ENCODE peak calls at places on chromosomes 7 and 10, in six cellular contexts. F is neuronal stem cell, V is H1, C is H9, M is IMR-90, U is mesenchymal stem cell. B is an unnamed sample.

GRCh38 chr10:97459111-97459510 is 13.1 kb downstream of the ZDHHC16 start:
- DNase-seq in V (no peak), U (no peak), F (no peak), M (no peak), C (no peak), B (no peak)

GRCh38 chr10:91603931-91604331 is 28.9 kb downstream of the PPP1R3C start:
- DNase-seq in U (no peak), C (no peak), V (no peak), F (no peak), M (no peak), B (no peak)

GRCh38 chr10:958856-959255 is 27.4 kb upstream of the LARP4B start:
- DNase-seq in F (no peak), M (no peak), U (no peak), C (no peak), V (no peak), B (no peak)

GRCh38 chr10:11715815-11716494 is 26.2 kb upstream of the ECHDC3 start:
- DNase-seq in U (no peak), C (no peak), M (no peak), V (no peak), F (no peak), B (no peak)

GRCh38 chr7:124784879-124785818 is 19.6 kb upstream of the GPR37 start:
- DNase-seq in U (peak; percentile 71), M (peak; percentile 73), C (peak; percentile 73), V (peak; percentile 39), F (peak; percentile 56), B (peak; percentile 82)

GRCh38 chr7:154886591-154886990 is 116.3 kb downstream of the PAXIP1 start:
- DNase-seq in V (no peak), C (no peak), F (no peak), M (no peak), U (no peak), B (no peak)

GRCh38 chr10:63376560-63377304 is 89.0 kb downstream of the JMJD1C start:
- DNase-seq in F (no peak), M (peak; percentile 60), V (no peak), C (no peak), U (peak; percentile 72), B (no peak)

GRCh38 chr10:43685744-43686143 is 37.1 kb upstream of the ZNF32 start:
- DNase-seq in C (no peak), M (no peak), U (no peak), V (no peak), F (no peak), B (no peak)

GRCh38 chr7:102019461-102019860 is 202.0 kb downstream of the CUX1 start:
- DNase-seq in C (no peak), U (no peak), F (no peak), V (no peak), M (no peak), B (no peak)

GRCh38 chr7:79876769-79877362 is 257.8 kb upstream of the GNAI1 start:
- DNase-seq in C (no peak), V (no peak), F (no peak), M (peak; percentile 99), U (peak; percentile 95), B (no peak)

GRCh38 chr7:142298009-142298408 is 40.2 kb upstream of the PRSS58 start:
- DNase-seq in C (peak; percentile 76), F (no peak), V (peak; percentile 31), M (no peak), U (no peak), B (peak; percentile 92)

GRCh38 chr10:120917521-120918250 is 66.5 kb downstream of the WDR11 start:
- DNase-seq in U (no peak), C (no peak), M (no peak), V (no peak), F (no peak), B (no peak)

GRCh38 chr10:77131214-77131613 is 506.4 kb downstream of the KCNMA1 start:
- DNase-seq in M (peak; percentile 82), U (peak; percentile 26), V (no peak), F (no peak), C (no peak), B (no peak)

GRCh38 chr7:22669692-22670421 is 57.1 kb upstream of the IL6 start:
- DNase-seq in C (peak; percentile 41), V (no peak), M (no peak), F (no peak), U (no peak), B (peak; percentile 63)

GRCh38 chr7:44099669-44100068 is 4.5 kb upstream of the AEBP1 start:
- DNase-seq in U (no peak), V (no peak), F (no peak), M (no peak), C (no peak), B (no peak)

GRCh38 chr10:33365871-33366411 is 31.5 kb upstream of the NRP1 start:
- DNase-seq in F (no peak), V (no peak), U (peak; percentile 77), C (no peak), M (peak; percentile 98), B (no peak)

GRCh38 chr7:158356454-158356853 is 231.2 kb downstream of the PTPRN2 start:
- DNase-seq in F (no peak), U (no peak), V (no peak), M (no peak), C (no peak), B (no peak)

GRCh38 chr10:49296826-49297225 is 2.1 kb upstream of the C10orf71 start:
- DNase-seq in C (no peak), V (no peak), M (no peak), U (no peak), F (no peak), B (peak; percentile 53)

GRCh38 chr10:118867768-118868167 is 113.0 kb upstream of the CACUL1 start:
- DNase-seq in V (no peak), C (no peak), F (no peak), M (no peak), U (no peak), B (no peak)

GRCh38 chr10:12358863-12359647 is 9.7 kb downstream of the CAMK1D start:
- DNase-seq in F (no peak), U (no peak), V (no peak), M (no peak), C (no peak), B (no peak)

GRCh38 chr7:101125989-101126650 is 784 bp upstream of the SERPINE1 start:
- DNase-seq in F (no peak), M (peak; percentile 75), V (no peak), U (no peak), C (no peak), B (no peak)

GRCh38 chr7:74272305-74273038 is 16.7 kb upstream of the CLIP2 start:
- DNase-seq in C (peak; percentile 72), M (peak; percentile 97), F (no peak), V (no peak), U (peak; percentile 99), B (peak; percentile 91)

GRCh38 chr10:28545967-28546644 is 13.2 kb downstream of the WAC start:
- DNase-seq in C (no peak), M (no peak), V (no peak), F (no peak), U (no peak), B (no peak)

GRCh38 chr10:50275650-50276235 is 24.4 kb upstream of the ASAH2 start:
- DNase-seq in C (peak; percentile 60), U (peak; percentile 10), F (peak; percentile 14), V (no peak), M (peak; percentile 7), B (peak; percentile 37)

GRCh38 chr7:84236398-84236797 is 41.8 kb upstream of the SEMA3A start:
- DNase-seq in C (no peak), U (peak; percentile 70), V (no peak), M (peak; percentile 82), F (no peak), B (no peak)

GRCh38 chr10:99276848-99277486 is 41.3 kb upstream of the HPSE2 start:
- DNase-seq in U (peak; percentile 20), C (no peak), F (peak; percentile 32), M (peak; percentile 2), V (no peak), B (peak; percentile 25)

GRCh38 chr10:116352125-116352524 is 27.9 kb downstream of the CCDC172 start:
- DNase-seq in C (no peak), F (no peak), U (no peak), M (no peak), V (no peak), B (no peak)

GRCh38 chr7:3722396-3722846 is 421.4 kb downstream of the SDK1 start:
- DNase-seq in M (peak; percentile 2), V (peak; percentile 78), C (peak; percentile 93), U (peak; percentile 51), F (peak; percentile 45), B (peak; percentile 95)

GRCh38 chr7:92404170-92404614 is 43.1 kb upstream of the GATAD1 start:
- DNase-seq in M (no peak), V (no peak), F (no peak), U (no peak), C (no peak), B (peak; percentile 61)

GRCh38 chr10:50382576-50383023 is 131.3 kb upstream of the ASAH2 start:
- DNase-seq in U (no peak), F (no peak), C (no peak), M (no peak), V (no peak), B (no peak)

GRCh38 chr10:123634221-123634620 is 31.9 kb upstream of the GPR26 start:
- DNase-seq in U (no peak), F (no peak), V (no peak), M (no peak), C (no peak), B (no peak)
- H2BK15ac ChIP-seq in U (no peak overlapping the region), F (no peak overlapping the region), V (no peak overlapping the region), M (no peak overlapping the region), C (no peak overlapping the region), B (no peak overlapping the region)

GRCh38 chr10:61263561-61263960 is 189.6 kb downstream of the TMEM26 start:
- DNase-seq in M (no peak), C (no peak), V (no peak), F (no peak), U (no peak), B (no peak)
- H2BK15ac ChIP-seq in M (peak overlapping the region; percentile 48), C (no peak overlapping the region), V (no peak overlapping the region), F (no peak overlapping the region), U (no peak overlapping the region), B (no peak overlapping the region)

DNA sequence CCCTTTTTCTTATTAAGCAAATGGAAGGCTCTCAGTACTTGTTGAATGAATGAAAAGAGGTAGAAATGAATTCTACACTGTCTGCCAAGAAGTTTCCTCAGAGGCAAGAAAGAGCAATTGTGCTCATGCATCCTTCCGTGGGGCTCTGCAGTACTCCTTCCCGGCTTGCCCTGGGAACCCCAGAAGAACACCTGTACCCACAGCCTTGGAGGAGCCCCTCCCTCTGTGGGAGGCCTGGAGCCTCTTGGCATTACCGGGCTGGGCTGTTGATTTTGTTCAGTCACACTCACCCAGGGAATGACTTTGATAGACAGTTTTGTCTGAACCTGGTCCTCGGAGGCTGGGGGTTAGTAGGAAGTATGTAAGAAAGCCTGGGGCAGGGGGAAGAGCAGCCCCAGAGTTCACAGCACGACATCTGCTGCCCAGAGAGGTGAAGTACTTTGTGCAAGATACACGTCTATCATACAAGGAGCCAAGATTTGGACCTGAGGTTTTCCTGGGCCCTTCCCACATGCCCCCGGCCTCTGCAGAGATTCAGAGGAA is 134.8 kb upstream of the GDF10 start:
- DNase-seq in C (no peak), U (no peak), M (no peak), V (no peak), F (no peak), B (no peak)
- H2BK15ac ChIP-seq in C (no peak overlapping the region), U (no peak overlapping the region), M (peak overlapping the region; percentile 35), V (no peak overlapping the region), F (no peak overlapping the region), B (no peak overlapping the region)

DNA sequence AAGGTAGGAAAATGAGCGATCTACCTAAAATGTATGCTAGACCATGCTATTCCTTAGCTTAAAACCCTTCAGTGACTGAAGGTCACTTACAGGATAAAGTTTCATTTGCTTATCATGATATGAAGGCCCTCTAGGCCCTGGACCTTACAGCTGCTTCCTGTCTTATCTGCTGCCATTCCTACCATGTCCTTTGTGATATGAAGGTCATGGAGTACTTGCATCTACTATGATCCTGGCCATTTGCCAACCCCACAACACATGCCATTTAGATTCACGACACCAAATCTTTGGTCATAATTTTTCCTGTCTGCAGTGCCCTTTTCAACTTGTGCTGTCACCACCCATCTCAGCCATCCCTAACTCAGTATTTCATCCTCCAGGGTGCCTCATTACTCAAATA is 181.8 kb upstream of the MDFIC start:
- DNase-seq in C (no peak), V (no peak), F (no peak), M (no peak), U (no peak), B (peak; percentile 9)
- H2BK15ac ChIP-seq in C (no peak overlapping the region), V (no peak overlapping the region), F (no peak overlapping the region), M (no peak overlapping the region), U (no peak overlapping the region), B (no peak overlapping the region)